ENCODE peak calls at places on chromosomes 2 and 18, in nine cellular contexts. X, E, K, R, I, N, U, Q and L are unnamed samples.

GRCh38 chr18:10840768-10841167 is 308.6 kb downstream of the PIEZO2 start:
- DNase-seq in X (peak), E (no peak), K (no peak), R (peak), I (no peak), N (no peak), U (no peak), Q (no peak), L (no peak)

GRCh38 chr2:223979730-223980396 is 22.6 kb downstream of the MRPL44 start:
- DNase-seq in X (peak), E (peak), K (no peak), R (no peak), I (no peak), N (no peak), U (no peak), Q (no peak), L (no peak)

GRCh38 chr2:68043719-68044498 is 18.9 kb downstream of the C1D start:
- DNase-seq in X (peak), E (peak), K (no peak), R (no peak), I (no peak), N (no peak), U (no peak), Q (no peak), L (peak)

GRCh38 chr2:124145982-124146381 is 120.9 kb downstream of the CNTNAP5 start:
- DNase-seq in X (no peak), E (no peak), K (no peak), R (no peak), I (no peak), N (no peak), U (no peak), Q (no peak), L (no peak)

GRCh38 chr2:236743623-236744280 is 174.1 kb downstream of the ACKR3 start:
- DNase-seq in X (peak), E (peak), K (no peak), R (no peak), I (no peak), N (no peak), U (no peak), Q (no peak), L (peak)

GRCh38 chr2:65349863-65350262 is 82.5 kb downstream of the SPRED2 start:
- DNase-seq in X (peak), E (peak), K (peak), R (peak), I (peak), N (no peak), U (no peak), Q (no peak), L (peak)

GRCh38 chr2:160015746-160016145 is 46.7 kb downstream of the PLA2R1 start:
- DNase-seq in X (no peak), E (no peak), K (no peak), R (no peak), I (no peak), N (no peak), U (no peak), Q (no peak), L (no peak)

GRCh38 chr18:11794195-11794594 is 57.0 kb upstream of the CHMP1B start:
- DNase-seq in X (no peak), E (no peak), K (no peak), R (no peak), I (no peak), N (no peak), U (no peak), Q (no peak), L (no peak)

GRCh38 chr18:6728809-6729246 is 688 bp upstream of the ARHGAP28 start:
- DNase-seq in X (no peak), E (no peak), K (no peak), R (peak), I (no peak), N (no peak), U (no peak), Q (no peak), L (no peak)

GRCh38 chr2:111116016-111116746 is 4.5 kb upstream of the BCL2L11 start:
- DNase-seq in X (no peak), E (no peak), K (no peak), R (no peak), I (no peak), N (no peak), U (no peak), Q (no peak), L (no peak)

GRCh38 chr2:136000502-136000901 is 15.1 kb upstream of the DARS1 start:
- DNase-seq in X (peak), E (no peak), K (no peak), R (no peak), I (no peak), N (no peak), U (no peak), Q (no peak), L (no peak)

GRCh38 chr18:21740474-21740723 is 193 bp upstream of the MIB1 start:
- DNase-seq in X (no peak), E (peak), K (peak), R (peak), I (peak), N (no peak), U (peak), Q (no peak), L (peak)

GRCh38 chr18:3610818-3611217 is 160.8 kb downstream of the TGIF1 start:
- DNase-seq in X (no peak), E (no peak), K (no peak), R (no peak), I (no peak), N (no peak), U (no peak), Q (no peak), L (peak)

GRCh38 chr2:105761931-105762515 is 17.3 kb downstream of the NCK2 start:
- DNase-seq in X (peak), E (peak), K (no peak), R (no peak), I (no peak), N (no peak), U (peak), Q (peak), L (no peak)

GRCh38 chr2:26401739-26402541 is at the start of gene DRC1:
- DNase-seq in X (peak), E (peak), K (no peak), R (no peak), I (peak), N (no peak), U (peak), Q (peak), L (peak)

GRCh38 chr2:117967981-117968723 is 45.7 kb downstream of the CCDC93 start:
- DNase-seq in X (no peak), E (peak), K (no peak), R (no peak), I (no peak), N (no peak), U (no peak), Q (no peak), L (no peak)

GRCh38 chr2:216533504-216534068 is 34.9 kb downstream of the RPL37A start:
- DNase-seq in X (peak), E (no peak), K (no peak), R (no peak), I (no peak), N (no peak), U (no peak), Q (no peak), L (no peak)

GRCh38 chr2:11492720-11493119 is 26.8 kb upstream of the E2F6 start:
- DNase-seq in X (no peak), E (no peak), K (no peak), R (no peak), I (no peak), N (no peak), U (no peak), Q (peak), L (no peak)

GRCh38 chr18:78816114-78816513 is 163.5 kb upstream of the SALL3 start:
- DNase-seq in X (no peak), E (no peak), K (no peak), R (no peak), I (no peak), N (no peak), U (no peak), Q (no peak), L (no peak)

GRCh38 chr2:60306231-60306861 is 247.1 kb downstream of the BCL11A start:
- DNase-seq in X (no peak), E (no peak), K (no peak), R (no peak), I (peak), N (no peak), U (no peak), Q (no peak), L (no peak)

GRCh38 chr18:12408247-12408869 is 629 bp downstream of the PRELID3A start:
- DNase-seq in X (peak), E (peak), K (no peak), R (peak), I (no peak), N (no peak), U (no peak), Q (no peak), L (peak)

GRCh38 chr2:29753676-29754444 is 167.5 kb downstream of the ALK start:
- DNase-seq in X (no peak), E (peak), K (no peak), R (no peak), I (no peak), N (no peak), U (no peak), Q (no peak), L (peak)

GRCh38 chr18:58998421-58999203 is 133.9 kb downstream of the ZNF532 start:
- DNase-seq in X (peak), E (peak), K (no peak), R (no peak), I (no peak), N (no peak), U (no peak), Q (peak), L (peak)

GRCh38 chr18:42649636-42650035 is 465.8 kb downstream of the RIT2 start:
- DNase-seq in X (no peak), E (peak), K (no peak), R (no peak), I (no peak), N (no peak), U (no peak), Q (no peak), L (peak)

GRCh38 chr18:34971313-34971712 is 69.9 kb upstream of the MAPRE2 start:
- DNase-seq in X (peak), E (peak), K (no peak), R (no peak), I (no peak), N (no peak), U (no peak), Q (no peak), L (peak)

GRCh38 chr2:113829270-113829669 is 60.6 kb upstream of the ACTR3 start:
- DNase-seq in X (no peak), E (no peak), K (no peak), R (no peak), I (no peak), N (no peak), U (no peak), Q (no peak), L (no peak)

GRCh38 chr18:26438980-26439379 is 109.4 kb downstream of the KCTD1 start:
- DNase-seq in X (no peak), E (no peak), K (no peak), R (no peak), I (no peak), N (no peak), U (no peak), Q (no peak), L (no peak)

GRCh38 chr2:237096201-237096600 is 10.5 kb downstream of the COPS8 start:
- DNase-seq in X (no peak), E (no peak), K (no peak), R (no peak), I (no peak), N (no peak), U (no peak), Q (no peak), L (no peak)

GRCh38 chr2:226074391-226074790 is 674.9 kb downstream of the NYAP2 start:
- DNase-seq in X (no peak), E (peak), K (no peak), R (no peak), I (no peak), N (no peak), U (no peak), Q (no peak), L (no peak)

GRCh38 chr18:34976899-34977786 is 64.1 kb upstream of the MAPRE2 start:
- DNase-seq in X (peak), E (peak), K (peak), R (peak), I (peak), N (no peak), U (peak), Q (peak), L (peak)

GRCh38 chr18:12946549-12947354 is 1.1 kb upstream of the SEH1L start:
- DNase-seq in X (peak), E (peak), K (peak), R (peak), I (peak), N (peak), U (peak), Q (peak), L (peak)

GRCh38 chr2:37554157-37554515 is 117.3 kb downstream of the CDC42EP3 start:
- DNase-seq in X (no peak), E (no peak), K (no peak), R (no peak), I (no peak), N (no peak), U (no peak), Q (no peak), L (no peak)

GRCh38 chr2:216517447-216517846 is 18.8 kb downstream of the RPL37A start:
- DNase-seq in X (no peak), E (no peak), K (no peak), R (no peak), I (no peak), N (no peak), U (no peak), Q (no peak), L (no peak)

GRCh38 chr18:58041633-58042032 is 2.4 kb upstream of the NEDD4L start:
- DNase-seq in X (no peak), E (peak), K (peak), R (peak), I (peak), N (no peak), U (no peak), Q (no peak), L (no peak)

GRCh38 chr18:59866551-59866950 is 33.2 kb upstream of the PMAIP1 start:
- DNase-seq in X (no peak), E (no peak), K (no peak), R (no peak), I (no peak), N (no peak), U (no peak), Q (no peak), L (no peak)

GRCh38 chr2:328761-329160 is 40.9 kb upstream of the ALKAL2 start:
- DNase-seq in X (no peak), E (no peak), K (no peak), R (no peak), I (no peak), N (no peak), U (no peak), Q (no peak), L (no peak)

GRCh38 chr2:165251361-165251760 is 12.1 kb downstream of the SCN2A start:
- DNase-seq in X (no peak), E (no peak), K (no peak), R (no peak), I (no peak), N (no peak), U (no peak), Q (no peak), L (no peak)

GRCh38 chr2:198054299-198054698 is 249.9 kb downstream of the PLCL1 start:
- DNase-seq in X (peak), E (peak), K (peak), R (peak), I (peak), N (peak), U (peak), Q (peak), L (peak)

GRCh38 chr18:12944724-12945123 is 3.1 kb upstream of the SEH1L start:
- DNase-seq in X (no peak), E (peak), K (no peak), R (no peak), I (peak), N (no peak), U (no peak), Q (no peak), L (peak)

GRCh38 chr18:63260075-63260754 is 59.4 kb downstream of the BCL2 start:
- DNase-seq in X (no peak), E (no peak), K (no peak), R (no peak), I (no peak), N (no peak), U (no peak), Q (no peak), L (no peak)
- H3K9ac ChIP-seq in X (no peak), E (no peak), K (no peak), R (no peak), I (no peak), N (no peak), U (no peak), Q (no peak), L (no peak)

GRCh38 chr2:132795220-132795619 is 125.2 kb upstream of the LYPD1 start:
- DNase-seq in X (no peak), E (peak), K (no peak), R (no peak), I (no peak), N (no peak), U (no peak), Q (no peak), L (no peak)

GRCh38 chr2:132797551-132797950 is 127.5 kb upstream of the LYPD1 start:
- DNase-seq in X (peak), E (peak), K (no peak), R (no peak), I (no peak), N (no peak), U (no peak), Q (no peak), L (peak)

GRCh38 chr2:132793532-132793931 is 123.5 kb upstream of the LYPD1 start:
- DNase-seq in X (no peak), E (no peak), K (no peak), R (no peak), I (no peak), N (no peak), U (no peak), Q (no peak), L (no peak)

GRCh38 chr2:132804045-132804444 is 134.0 kb upstream of the LYPD1 start:
- DNase-seq in X (peak), E (peak), K (no peak), R (no peak), I (no peak), N (no peak), U (no peak), Q (no peak), L (peak)

DNA sequence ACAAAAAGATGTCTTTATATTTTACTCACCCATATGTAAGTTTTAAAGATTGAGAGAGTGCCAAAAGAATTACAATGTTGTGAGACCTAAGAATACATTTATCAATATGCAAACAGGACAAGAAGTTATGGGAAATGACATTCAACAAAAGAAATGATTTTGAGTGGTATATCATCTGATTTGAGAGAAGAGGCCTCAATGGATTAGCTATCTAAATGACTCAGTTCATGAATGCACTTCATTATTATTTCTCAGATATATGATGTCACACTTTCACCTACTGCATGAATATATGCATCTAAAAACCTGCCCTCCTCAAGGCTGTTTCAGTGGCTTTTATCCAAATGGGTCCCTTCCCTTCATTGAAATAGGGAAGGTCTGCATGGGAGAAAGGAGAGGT is 128.3 kb upstream of the LYPD1 start:
- DNase-seq in X (no peak), E (no peak), K (no peak), R (no peak), I (no peak), N (no peak), U (no peak), Q (no peak), L (no peak)
- H3K9ac ChIP-seq in X (no peak), E (no peak), K (no peak), R (no peak), I (no peak), N (no peak), U (no peak), Q (no peak), L (no peak)

GRCh38 chr2:238406222-238406997 is 20.3 kb upstream of the ASB1 start:
- DNase-seq in X (no peak), E (no peak), K (no peak), R (no peak), I (no peak), N (no peak), U (no peak), Q (no peak), L (no peak)
- H3K9ac ChIP-seq in X (no peak), E (no peak), K (no peak), R (no peak), I (no peak), N (no peak), U (no peak), Q (no peak), L (no peak)

GRCh38 chr2:55164534-55165104 is 67.5 kb downstream of the CLHC1 start:
- DNase-seq in X (no peak), E (no peak), K (no peak), R (no peak), I (no peak), N (no peak), U (no peak), Q (no peak), L (no peak)
- H3K9ac ChIP-seq in X (no peak), E (no peak), K (no peak), R (no peak), I (peak), N (no peak), U (no peak), Q (no peak), L (no peak)

GRCh38 chr2:183903026-183903425 is 695.3 kb upstream of the ZNF804A start:
- DNase-seq in X (no peak), E (peak), K (no peak), R (no peak), I (no peak), N (no peak), U (no peak), Q (no peak), L (no peak)

GRCh38 chr2:183898641-183899040 is 699.7 kb upstream of the ZNF804A start:
- DNase-seq in X (no peak), E (peak), K (no peak), R (no peak), I (no peak), N (no peak), U (no peak), Q (no peak), L (no peak)
- H3K9ac ChIP-seq in X (no peak), E (no peak), K (no peak), R (no peak), I (no peak), N (no peak), U (no peak), Q (no peak), L (no peak)